ENCODE peak calls at places on chromosomes 2 and 18, in seven cellular contexts. N is left ventricle myocardium inferior, S is IMR-90, Y is colonic mucosa, M is GM12865, A is ovary, R is osteoblast. F is an unnamed sample.

GRCh38 chr2:64396001-64396400 is 58.0 kb upstream of the LGALSL start:
- DNase-seq in A (no peak), N (no peak), R (no peak), M (no peak), S (no peak), Y (no peak), F (no peak)

GRCh38 chr2:26562811-26563645 is 78.1 kb downstream of the CIB4 start:
- DNase-seq in R (peak), N (no peak), Y (peak), A (no peak), S (no peak), M (no peak), F (no peak)

GRCh38 chr2:119011162-119011909 is 69.3 kb downstream of the MARCO start:
- DNase-seq in N (peak), M (peak), Y (no peak), R (peak), S (peak), A (peak), F (no peak)

GRCh38 chr2:10517351-10518043 is 69.4 kb upstream of the ODC1 start:
- DNase-seq in N (no peak), S (no peak), Y (no peak), R (peak), A (no peak), M (no peak), F (no peak)

GRCh38 chr2:43872151-43872550 is 33.4 kb downstream of the ABCG8 start:
- DNase-seq in A (no peak), M (no peak), N (no peak), S (no peak), R (no peak), Y (no peak), F (no peak)

GRCh38 chr2:162103443-162104009 is 29.5 kb upstream of the DPP4 start:
- DNase-seq in N (no peak), S (peak), R (no peak), A (no peak), Y (no peak), M (no peak), F (no peak)

GRCh38 chr2:141957827-141958440 is 172.9 kb downstream of the LRP1B start:
- DNase-seq in S (no peak), A (no peak), R (no peak), N (no peak), Y (no peak), M (no peak), F (no peak)

GRCh38 chr2:156423674-156424282 is 12.4 kb upstream of the GPD2 start:
- DNase-seq in Y (no peak), S (no peak), R (no peak), N (no peak), M (no peak), A (no peak), F (no peak)

GRCh38 chr2:4272261-4272858 is 569.0 kb downstream of the DCDC2C start:
- DNase-seq in S (no peak), M (no peak), N (no peak), A (no peak), Y (no peak), R (no peak), F (no peak)

GRCh38 chr2:192162392-192163042 is 32.2 kb downstream of the TMEFF2 start:
- DNase-seq in N (no peak), S (peak), A (peak), Y (peak), R (peak), M (peak), F (no peak)
- TF ChIP-seq CTCF in N (peak), S (peak), A (peak), Y (peak), R (peak), M (peak), F (peak)

DNA sequence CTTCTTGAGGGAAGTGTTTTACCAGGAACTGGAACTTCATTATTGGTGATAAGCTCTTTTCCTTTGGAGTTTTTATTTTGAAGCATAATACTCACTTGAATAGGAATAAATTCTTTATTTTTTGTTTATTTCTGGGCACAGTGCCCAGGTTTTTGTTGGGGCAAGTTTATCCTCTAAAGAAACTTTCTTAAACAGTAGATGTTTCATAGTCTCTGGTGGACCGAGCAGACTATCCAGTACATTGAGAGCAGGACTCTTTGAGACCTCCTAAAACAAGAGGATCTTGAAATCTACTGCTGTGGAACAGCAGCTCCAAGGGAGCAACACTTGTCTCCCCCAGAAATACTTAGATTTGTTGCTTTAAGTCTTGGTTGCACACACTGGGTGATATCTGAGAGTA is 109.4 kb downstream of the PARD3B start:
- DNase-seq in Y (no peak), A (no peak), R (no peak), N (no peak), M (no peak), S (peak), F (no peak)
- H3K4me3 ChIP-seq in Y (no peak), A (no peak), R (no peak), N (no peak), M (no peak), S (no peak), F (no peak)

GRCh38 chr2:83106853-83107252 is 1352.2 kb downstream of the SUCLG1 start:
- DNase-seq in Y (no peak), N (no peak), M (no peak), R (no peak), A (no peak), S (no peak), F (no peak)
- TF ChIP-seq CTCF in Y (no peak), N (no peak), M (no peak), R (no peak), A (no peak), S (no peak), F (no peak)

GRCh38 chr2:197706839-197707207 is 1.7 kb downstream of the MARS2 start:
- DNase-seq in A (no peak), M (no peak), R (peak), S (no peak), Y (no peak), N (no peak), F (no peak)
- H3K4me3 ChIP-seq in A (no peak), M (peak), R (peak), S (peak), Y (peak), N (peak), F (peak)

GRCh38 chr2:3198119-3198518 is 179.5 kb downstream of the EIPR1 start:
- DNase-seq in R (peak), S (no peak), M (peak), A (no peak), N (no peak), Y (no peak), F (no peak)
- TF ChIP-seq CTCF in R (no peak), S (no peak), M (peak), A (no peak), N (no peak), Y (no peak), F (no peak)

GRCh38 chr2:8138923-8139667 is 542.8 kb upstream of the ID2 start:
- DNase-seq in R (peak), Y (no peak), M (no peak), S (peak), N (no peak), A (peak), F (no peak)
- H3K4me3 ChIP-seq in R (no peak), Y (no peak), M (no peak), S (no peak), N (no peak), A (no peak), F (no peak)

GRCh38 chr18:10099539-10100140 is 185.8 kb downstream of the VAPA start:
- DNase-seq in A (no peak), Y (no peak), S (peak), M (no peak), N (no peak), R (no peak), F (no peak)
- TF ChIP-seq CTCF in A (no peak), Y (no peak), S (no peak), M (no peak), N (no peak), R (no peak), F (no peak)

GRCh38 chr2:75610671-75611070 is 35.9 kb upstream of the MRPL19 start:
- DNase-seq in A (no peak), R (no peak), S (no peak), Y (no peak), N (no peak), M (no peak), F (no peak)

GRCh38 chr2:75608684-75609333 is 37.8 kb upstream of the MRPL19 start:
- DNase-seq in Y (peak), N (peak), S (peak), M (peak), A (no peak), R (peak), F (no peak)

GRCh38 chr2:75607988-75608683 is 38.4 kb upstream of the MRPL19 start:
- DNase-seq in S (no peak), Y (no peak), R (peak), M (no peak), N (no peak), A (no peak), F (no peak)

GRCh38 chr2:75609937-75610508 is 36.6 kb upstream of the MRPL19 start:
- DNase-seq in S (peak), R (peak), N (no peak), Y (no peak), A (no peak), M (no peak), F (no peak)

DNA sequence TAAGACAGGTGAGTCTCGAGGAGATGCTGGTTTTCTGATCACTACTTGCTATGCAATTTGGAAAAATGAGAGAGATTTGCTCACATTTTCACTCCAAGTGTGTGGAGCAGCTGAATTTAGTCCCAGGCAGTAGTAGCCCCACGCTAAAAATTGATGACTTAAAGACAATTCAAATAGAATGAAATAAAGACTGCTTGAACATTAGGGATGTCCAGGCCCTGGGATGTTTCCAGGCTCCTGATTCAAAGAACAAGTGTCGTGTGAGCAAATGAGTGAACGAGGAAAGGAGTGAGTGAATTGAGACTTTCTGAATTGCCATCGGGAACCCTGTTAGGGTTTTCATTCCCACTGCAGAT is 37.3 kb upstream of the MRPL19 start:
- DNase-seq in M (no peak), Y (no peak), A (no peak), S (no peak), N (no peak), R (no peak), F (no peak)
- H3K4me3 ChIP-seq in M (no peak), Y (no peak), A (no peak), S (no peak), N (no peak), R (no peak), F (no peak)

DNA sequence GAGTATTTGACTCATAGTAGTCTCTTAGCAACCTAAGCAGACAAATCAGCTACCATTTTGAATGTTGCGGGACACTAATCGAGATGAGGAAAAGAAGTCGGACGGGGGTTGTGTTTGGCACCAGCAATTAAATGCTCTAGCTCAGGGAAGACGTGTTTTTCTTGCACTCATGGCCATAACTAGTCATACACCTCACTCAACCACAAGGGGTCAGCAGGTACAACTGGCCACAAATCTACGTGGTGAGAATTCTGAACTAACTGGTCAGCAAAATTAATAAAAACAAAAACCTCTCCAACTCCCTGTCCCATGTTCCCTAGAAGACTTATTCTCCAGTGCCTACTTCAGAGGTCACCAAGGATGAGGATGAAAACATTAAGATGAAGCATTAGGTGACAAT is 1467.8 kb downstream of the DPP10 start:
- DNase-seq in N (no peak), M (no peak), R (no peak), A (no peak), S (no peak), Y (no peak), F (no peak)
- TF ChIP-seq CTCF in N (no peak), M (no peak), R (no peak), A (no peak), S (no peak), Y (no peak), F (no peak)

F was measured in AG04449.